ENCODE peak calls at places on chromosomes 3 and 15, in ten cellular contexts. A, P, D, S, Y, I, V, Z, J and N are unnamed samples. For H3K9me3 and H3K36me3, the result is how much of the 10 kb centered on the place peaks cover.

GRCh38 chr15:31412824-31413223 is 86.2 kb downstream of the KLF13 start:
- DNase-seq in A (no peak), S (no peak), I (no peak), P (no peak), J (no peak), Z (no peak), V (no peak), D (no peak), Y (no peak), N (no peak)

GRCh38 chr15:36468746-36469145 is 110.7 kb upstream of the CDIN1 start:
- DNase-seq in D (peak), S (no peak), J (no peak), P (peak), V (no peak), Y (no peak), A (no peak), Z (peak), I (no peak), N (no peak)

GRCh38 chr3:173785004-173785403 is 387.5 kb downstream of the NLGN1 start:
- DNase-seq in J (peak), D (no peak), P (no peak), Z (peak), S (no peak), Y (no peak), A (no peak), I (peak), V (peak), N (peak)

GRCh38 chr15:71325461-71325860 is 210.2 kb downstream of the THSD4 start:
- DNase-seq in V (no peak), A (no peak), D (peak), P (peak), I (no peak), Y (no peak), S (no peak), Z (no peak), J (no peak), N (no peak)

GRCh38 chr3:98746882-98747281 is 16.3 kb upstream of the ST3GAL6 start:
- DNase-seq in J (no peak), Z (no peak), Y (no peak), I (peak), A (no peak), D (no peak), P (no peak), V (no peak), S (no peak), N (no peak)

GRCh38 chr3:34842706-34843478 is 796.4 kb upstream of the ARPP21 start:
- DNase-seq in S (no peak), V (no peak), Z (no peak), D (no peak), Y (no peak), P (no peak), A (no peak), I (peak), J (no peak), N (no peak)

GRCh38 chr3:169082076-169082475 is 581.4 kb downstream of the MECOM start:
- DNase-seq in Y (no peak), V (no peak), I (no peak), P (no peak), Z (no peak), S (no peak), J (no peak), A (no peak), D (peak), N (no peak)

GRCh38 chr3:12353796-12354505 is 65.1 kb downstream of the PPARG start:
- DNase-seq in J (no peak), Z (peak), I (no peak), Y (no peak), P (no peak), D (peak), V (no peak), A (no peak), S (no peak), N (no peak)

GRCh38 chr15:57505949-57506391 is 85.7 kb upstream of the MYZAP start:
- DNase-seq in J (no peak), V (peak), I (no peak), P (no peak), A (peak), Z (peak), D (peak), S (no peak), Y (no peak), N (no peak)

GRCh38 chr15:25408428-25408827 is 30.4 kb downstream of the UBE3A start:
- DNase-seq in P (peak), D (peak), I (no peak), A (no peak), Z (peak), Y (no peak), V (no peak), J (no peak), S (no peak), N (no peak)
- H3K9me3 ChIP-seq in P (under half), D (under half), I (under half), A (under half), Z (under half), Y (under half), V (under half), J (under half), S (under half), N (under half)

GRCh38 chr3:63988943-63989342 is 34.4 kb downstream of the PSMD6 start:
- DNase-seq in Y (no peak), J (no peak), P (no peak), V (no peak), Z (no peak), A (no peak), S (no peak), I (no peak), D (no peak), N (no peak)
- H3K36me3 ChIP-seq in Y (under half), J (half or more), P (under half), V (under half), Z (under half), A (half or more), S (half or more), I (under half), D (half or more), N (under half)

GRCh38 chr15:93941687-93942086 is 289.7 kb upstream of the MCTP2 start:
- DNase-seq in P (no peak), I (no peak), A (no peak), D (no peak), J (no peak), Y (no peak), Z (no peak), S (no peak), V (no peak), N (no peak)

GRCh38 chr15:93943607-93944006 is 287.8 kb upstream of the MCTP2 start:
- DNase-seq in Y (no peak), Z (no peak), J (no peak), V (no peak), P (no peak), A (no peak), S (no peak), D (peak), I (no peak), N (peak)

DNA sequence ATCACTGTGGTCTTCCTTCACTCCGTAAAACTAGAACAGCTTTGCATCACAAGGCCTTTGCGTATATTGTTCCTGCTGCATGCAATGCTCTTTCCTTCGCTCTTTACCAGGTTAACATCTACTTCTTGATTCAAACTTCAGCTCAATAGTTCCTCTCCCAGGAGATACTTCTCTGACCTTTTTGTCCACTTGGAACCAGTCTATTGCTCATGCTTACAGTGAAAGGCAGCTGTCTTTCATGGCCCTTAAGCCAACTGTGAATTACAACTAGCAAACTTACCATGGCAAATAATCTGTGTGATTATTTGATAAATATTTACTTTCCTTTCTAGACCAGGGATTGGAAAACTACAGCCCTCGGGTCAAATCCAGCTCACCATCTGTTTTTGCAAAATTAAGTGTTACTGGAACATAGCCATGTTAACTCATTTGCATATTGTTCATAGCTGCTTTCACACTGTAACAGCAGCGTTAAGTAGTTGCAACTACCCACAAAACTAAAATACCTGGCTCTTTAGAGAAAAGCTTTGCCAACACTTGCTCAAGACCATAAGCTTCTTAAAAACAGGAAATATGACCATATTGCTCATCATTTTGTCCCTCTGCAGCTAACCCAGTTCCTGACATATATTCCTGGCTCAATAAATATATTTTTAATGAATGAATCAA is 289.1 kb upstream of the MCTP2 start:
- DNase-seq in J (no peak), D (peak), Y (no peak), A (no peak), S (no peak), I (no peak), Z (no peak), P (no peak), V (no peak), N (no peak)
- H3K9me3 ChIP-seq in J (under half), D (under half), Y (under half), A (under half), S (under half), I (under half), Z (under half), P (under half), V (under half), N (under half)

DNA sequence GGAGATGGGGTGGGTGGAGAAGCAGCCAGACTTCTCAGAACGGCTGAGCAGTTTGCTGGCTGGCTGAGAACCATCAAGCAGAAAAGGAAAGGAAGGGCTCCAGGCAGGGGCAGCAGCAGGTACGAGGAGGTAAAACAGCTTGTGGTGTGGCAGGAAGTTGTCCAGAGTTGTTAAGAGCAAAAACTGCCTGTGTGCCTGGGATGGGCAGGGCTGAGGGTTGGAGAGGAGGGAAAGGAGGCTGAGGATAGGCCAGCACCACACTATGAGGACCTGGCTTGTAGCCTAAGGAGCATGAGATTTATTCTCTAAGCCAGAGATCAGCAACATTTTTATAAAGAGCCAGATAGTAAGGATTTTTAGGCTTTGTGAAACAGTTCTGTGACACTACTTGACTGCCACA is 8.0 kb downstream of the IGSF10 start:
- DNase-seq in J (no peak), I (no peak), S (no peak), A (no peak), Z (no peak), V (no peak), D (no peak), P (no peak), Y (no peak), N (no peak)
- H3K36me3 ChIP-seq in J (under half), I (under half), S (under half), A (under half), Z (under half), V (under half), D (under half), P (under half), Y (under half), N (under half)